ENCODE peak calls at places on chromosomes 12 and 14, in five cellular contexts. One of them, this sample, is unnamed.

GRCh38 chr12:94263011-94263786 is 114.8 kb downstream of the PLXNC1 start:
- DNase-seq in mammary epithelial cell: no peak
- DNase-seq in HuH-7.5: no peak
- DNase-seq in G401: no peak
- DNase-seq in midbrain: no peak
- DNase-seq in this sample: no peak

GRCh38 chr12:126247936-126248335 is 1182.7 kb downstream of the AACS start:
- DNase-seq in midbrain: no peak
- DNase-seq in G401: no peak
- DNase-seq in mammary epithelial cell: no peak
- DNase-seq in HuH-7.5: no peak
- DNase-seq in this sample: no peak

GRCh38 chr14:75206190-75206589 is 29.8 kb upstream of the TMED10 start:
- DNase-seq in HuH-7.5: no peak
- DNase-seq in midbrain: no peak
- DNase-seq in G401: no peak
- DNase-seq in mammary epithelial cell: no peak
- DNase-seq in this sample: no peak

GRCh38 chr12:79073506-79073905 is 208.9 kb downstream of the SYT1 start:
- DNase-seq in midbrain: no peak
- DNase-seq in mammary epithelial cell: no peak
- DNase-seq in HuH-7.5: no peak
- DNase-seq in G401: no peak
- DNase-seq in this sample: no peak

GRCh38 chr12:54304187-54304810 is 3.5 kb upstream of the NFE2 start:
- DNase-seq in HuH-7.5: peak; percentile 83
- DNase-seq in mammary epithelial cell: peak; percentile 72
- DNase-seq in midbrain: no peak
- DNase-seq in G401: no peak
- DNase-seq in this sample: peak; percentile 22

GRCh38 chr12:123938679-123939480 is 33.8 kb downstream of the CCDC92 start:
- DNase-seq in midbrain: no peak
- DNase-seq in HuH-7.5: peak; percentile 45
- DNase-seq in G401: no peak
- DNase-seq in mammary epithelial cell: no peak
- DNase-seq in this sample: peak; percentile 29

GRCh38 chr12:45439039-45439438 is 223.1 kb downstream of the ANO6 start:
- DNase-seq in HuH-7.5: no peak
- DNase-seq in mammary epithelial cell: no peak
- DNase-seq in midbrain: no peak
- DNase-seq in G401: no peak
- DNase-seq in this sample: no peak

GRCh38 chr12:57135487-57135886 is 7.2 kb downstream of the LRP1 start:
- DNase-seq in mammary epithelial cell: no peak
- DNase-seq in midbrain: peak; percentile 51
- DNase-seq in HuH-7.5: peak; percentile 4
- DNase-seq in G401: no peak
- DNase-seq in this sample: no peak

GRCh38 chr12:49365542-49365941 is 1.7 kb upstream of the SPATS2 start:
- DNase-seq in HuH-7.5: no peak
- DNase-seq in G401: no peak
- DNase-seq in mammary epithelial cell: peak; percentile 93
- DNase-seq in midbrain: no peak
- DNase-seq in this sample: no peak

GRCh38 chr12:122517877-122518276 is 8.9 kb downstream of the RSRC2 start:
- DNase-seq in G401: no peak
- DNase-seq in midbrain: no peak
- DNase-seq in mammary epithelial cell: peak; percentile 84
- DNase-seq in HuH-7.5: no peak
- DNase-seq in this sample: no peak

GRCh38 chr12:2959508-2960431 is 573 bp downstream of the TEAD4 start:
- DNase-seq in G401: peak; percentile 41
- DNase-seq in midbrain: no peak
- DNase-seq in mammary epithelial cell: peak; percentile 60
- DNase-seq in HuH-7.5: peak; percentile 78
- DNase-seq in this sample: peak; percentile 47

GRCh38 chr12:30828686-30829085 is 73.9 kb upstream of the CAPRIN2 start:
- DNase-seq in mammary epithelial cell: no peak
- DNase-seq in G401: no peak
- DNase-seq in HuH-7.5: no peak
- DNase-seq in midbrain: no peak
- DNase-seq in this sample: no peak

GRCh38 chr12:67750528-67751183 is 102.1 kb downstream of the DYRK2 start:
- DNase-seq in mammary epithelial cell: no peak
- DNase-seq in HuH-7.5: no peak
- DNase-seq in midbrain: no peak
- DNase-seq in G401: no peak
- DNase-seq in this sample: no peak

GRCh38 chr12:132003846-132004245 is 54.1 kb downstream of the EP400 start:
- DNase-seq in mammary epithelial cell: no peak
- DNase-seq in midbrain: no peak
- DNase-seq in G401: no peak
- DNase-seq in HuH-7.5: no peak
- DNase-seq in this sample: no peak

GRCh38 chr12:49609875-49610154 is 4.4 kb upstream of the FAM186B start:
- DNase-seq in G401: no peak
- DNase-seq in midbrain: no peak
- DNase-seq in HuH-7.5: no peak
- DNase-seq in mammary epithelial cell: peak; percentile 32
- DNase-seq in this sample: no peak

GRCh38 chr14:96039633-96040311 is 610 bp downstream of the C14orf132 start:
- DNase-seq in midbrain: peak; percentile 38
- DNase-seq in HuH-7.5: peak; percentile 20
- DNase-seq in mammary epithelial cell: no peak
- DNase-seq in G401: peak; percentile 76
- DNase-seq in this sample: peak; percentile 50

GRCh38 chr12:6769003-6769389 is 2.8 kb downstream of the PTMS start:
- DNase-seq in mammary epithelial cell: no peak
- DNase-seq in HuH-7.5: peak; percentile 56
- DNase-seq in G401: peak; percentile 85
- DNase-seq in midbrain: no peak
- DNase-seq in this sample: peak; percentile 72

GRCh38 chr14:104770851-104771272 is 17.9 kb downstream of the SIVA1 start:
- DNase-seq in G401: no peak
- DNase-seq in mammary epithelial cell: no peak
- DNase-seq in midbrain: no peak
- DNase-seq in HuH-7.5: no peak
- DNase-seq in this sample: no peak

GRCh38 chr12:46470975-46471374 is 98.4 kb upstream of the SLC38A2 start:
- DNase-seq in G401: no peak
- DNase-seq in mammary epithelial cell: peak; percentile 55
- DNase-seq in midbrain: no peak
- DNase-seq in HuH-7.5: no peak
- DNase-seq in this sample: no peak

GRCh38 chr12:5487971-5488955 is 56.4 kb downstream of the NTF3 start:
- DNase-seq in HuH-7.5: no peak
- DNase-seq in G401: peak; percentile 10
- DNase-seq in mammary epithelial cell: no peak
- DNase-seq in midbrain: no peak
- DNase-seq in this sample: no peak

GRCh38 chr12:20438307-20438779 is 70.0 kb downstream of the PDE3A start:
- DNase-seq in HuH-7.5: no peak
- DNase-seq in midbrain: no peak
- DNase-seq in G401: no peak
- DNase-seq in mammary epithelial cell: no peak
- DNase-seq in this sample: no peak

GRCh38 chr14:104133496-104133895 is 4.9 kb upstream of the KIF26A start:
- DNase-seq in mammary epithelial cell: no peak
- DNase-seq in G401: no peak
- DNase-seq in midbrain: no peak
- DNase-seq in HuH-7.5: no peak
- DNase-seq in this sample: no peak

GRCh38 chr14:39548358-39548757 is 116.1 kb upstream of the FBXO33 start:
- DNase-seq in mammary epithelial cell: no peak
- DNase-seq in midbrain: no peak
- DNase-seq in HuH-7.5: no peak
- DNase-seq in G401: no peak
- DNase-seq in this sample: no peak

GRCh38 chr14:77240336-77240915 is 30.6 kb downstream of the NGB start:
- DNase-seq in HuH-7.5: no peak
- DNase-seq in mammary epithelial cell: no peak
- DNase-seq in midbrain: no peak
- DNase-seq in G401: no peak
- DNase-seq in this sample: no peak

GRCh38 chr14:29926701-29927595 is 699 bp downstream of the PRKD1 start:
- DNase-seq in G401: no peak
- DNase-seq in HuH-7.5: peak; percentile 65
- DNase-seq in midbrain: peak; percentile 72
- DNase-seq in mammary epithelial cell: peak; percentile 50
- DNase-seq in this sample: peak; percentile 53

GRCh38 chr14:94307410-94307992 is 14.4 kb upstream of the SERPINA10 start:
- DNase-seq in HuH-7.5: no peak
- DNase-seq in mammary epithelial cell: peak; percentile 30
- DNase-seq in midbrain: no peak
- DNase-seq in G401: no peak
- DNase-seq in this sample: no peak

GRCh38 chr12:59040651-59041050 is 120.3 kb upstream of the LRIG3 start:
- DNase-seq in G401: no peak
- DNase-seq in midbrain: no peak
- DNase-seq in mammary epithelial cell: peak; percentile 66
- DNase-seq in HuH-7.5: no peak
- DNase-seq in this sample: peak; percentile 27

GRCh38 chr14:101481557-101481956 is 79.7 kb upstream of the DIO3 start:
- DNase-seq in G401: no peak
- DNase-seq in mammary epithelial cell: no peak
- DNase-seq in HuH-7.5: no peak
- DNase-seq in midbrain: no peak
- DNase-seq in this sample: no peak

GRCh38 chr12:92740421-92740820 is 37.6 kb downstream of the PLEKHG7 start:
- DNase-seq in midbrain: no peak
- DNase-seq in HuH-7.5: no peak
- DNase-seq in mammary epithelial cell: no peak
- DNase-seq in G401: no peak
- DNase-seq in this sample: no peak

GRCh38 chr12:57214398-57214781 is 2.2 kb upstream of the NXPH4 start:
- DNase-seq in HuH-7.5: peak; percentile 94
- DNase-seq in midbrain: no peak
- DNase-seq in mammary epithelial cell: no peak
- DNase-seq in G401: peak; percentile 82
- DNase-seq in this sample: peak; percentile 71

GRCh38 chr12:54395545-54395944 is 11.0 kb upstream of the ZNF385A start:
- DNase-seq in G401: no peak
- DNase-seq in HuH-7.5: no peak
- DNase-seq in midbrain: no peak
- DNase-seq in mammary epithelial cell: no peak
- DNase-seq in this sample: no peak

GRCh38 chr14:29724991-29725390 is 202.7 kb downstream of the PRKD1 start:
- DNase-seq in midbrain: no peak
- DNase-seq in mammary epithelial cell: no peak
- DNase-seq in G401: no peak
- DNase-seq in HuH-7.5: peak; percentile 18
- DNase-seq in this sample: no peak

GRCh38 chr14:90809530-90810312 is 6.5 kb downstream of the TTC7B start:
- DNase-seq in G401: peak; percentile 86
- DNase-seq in HuH-7.5: no peak
- DNase-seq in mammary epithelial cell: no peak
- DNase-seq in midbrain: no peak
- DNase-seq in this sample: no peak

This sample was measured in endothelial cell.